ENCODE peak calls at places on chromosomes 1 and 21, in eight cellular contexts. V is non-pigmented ciliary epithelial cell, Y is Kasumi-1, B is GF-D8, M is HepG2, A is left ventricle myocardium inferior, H is activated T-helper 1 cell treated with Interleukin-2 at 50 U/mL for 16 hours, W is SK-MEL-5. Q is an unnamed sample.

GRCh38 chr1:24535021-24535424 is 20.9 kb upstream of the NCMAP start:
- DNase-seq in V (no peak), Y (peak; percentile 22), B (no peak), M (no peak), A (no peak), H (peak; percentile 50), W (no peak), Q (peak; percentile 56)

GRCh38 chr1:117120774-117121588 is 568 bp downstream of the TRIM45 start:
- DNase-seq in V (no peak), Y (peak; percentile 79), B (no peak), M (peak; percentile 4), A (no peak), H (no peak), W (peak; percentile 32), Q (no peak)

GRCh38 chr1:6260433-6260934 is 414 bp downstream of the GPR153 start:
- DNase-seq in V (no peak), Y (no peak), B (no peak), M (no peak), A (peak; percentile 41), H (no peak), W (no peak), Q (no peak)

GRCh38 chr1:26826261-26827201 is at the start of gene ZDHHC18:
- DNase-seq in V (no peak), Y (peak; percentile 62), B (no peak), M (peak; percentile 38), A (peak; percentile 73), H (peak; percentile 69), W (peak; percentile 49), Q (peak; percentile 61)

GRCh38 chr1:6612641-6613360 is 730 bp upstream of the PHF13 start:
- DNase-seq in V (no peak), Y (no peak), B (no peak), M (peak; percentile 23), A (peak; percentile 36), H (no peak), W (peak; percentile 35), Q (no peak)

GRCh38 chr1:235867903-235868469 is 1.3 kb upstream of the LYST start:
- DNase-seq in V (no peak), Y (peak; percentile 53), B (peak; percentile 64), M (no peak), A (no peak), H (no peak), W (no peak), Q (peak; percentile 85)

GRCh38 chr1:25797939-25798338 is 2.1 kb upstream of the SELENON start:
- DNase-seq in V (no peak), Y (peak; percentile 43), B (no peak), M (peak; percentile 13), A (no peak), H (no peak), W (peak; percentile 71), Q (peak; percentile 17)

GRCh38 chr1:197814306-197814705 is 39.0 kb upstream of the DENND1B start:
- DNase-seq in V (no peak), Y (no peak), B (no peak), M (no peak), A (no peak), H (no peak), W (no peak), Q (no peak)

GRCh38 chr21:15171546-15171945 is 106.7 kb upstream of the NRIP1 start:
- DNase-seq in V (no peak), Y (no peak), B (no peak), M (no peak), A (no peak), H (no peak), W (no peak), Q (no peak)

GRCh38 chr1:201711811-201712210 is 117.1 kb upstream of the IPO9 start:
- DNase-seq in V (no peak), Y (no peak), B (no peak), M (no peak), A (no peak), H (no peak), W (no peak), Q (no peak)

GRCh38 chr1:224635356-224635755 is 19.2 kb downstream of the CNIH3 start:
- DNase-seq in V (no peak), Y (no peak), B (no peak), M (no peak), A (no peak), H (no peak), W (no peak), Q (no peak)

GRCh38 chr1:207004931-207005830 is 27.4 kb downstream of the C1orf116 start:
- DNase-seq in V (peak; percentile 37), Y (peak; percentile 69), B (no peak), M (peak; percentile 73), A (no peak), H (no peak), W (peak; percentile 87), Q (peak; percentile 36)

GRCh38 chr21:35204850-35205564 is 155.9 kb upstream of the RUNX1 start:
- DNase-seq in V (no peak), Y (peak; percentile 90), B (peak; percentile 68), M (no peak), A (peak; percentile 80), H (no peak), W (no peak), Q (no peak)

GRCh38 chr1:198443374-198444233 is 96.9 kb downstream of the ATP6V1G3 start:
- DNase-seq in V (peak; percentile 92), Y (no peak), B (no peak), M (peak; percentile 48), A (no peak), H (no peak), W (no peak), Q (no peak)

GRCh38 chr1:182086136-182086535 is 24.6 kb upstream of the ZNF648 start:
- DNase-seq in V (no peak), Y (no peak), B (no peak), M (no peak), A (no peak), H (no peak), W (no peak), Q (no peak)

GRCh38 chr1:176205322-176205914 is 1.7 kb downstream of the COP1 start:
- DNase-seq in V (no peak), Y (peak; percentile 43), B (peak; percentile 17), M (no peak), A (no peak), H (no peak), W (no peak), Q (no peak)

GRCh38 chr1:200960948-200961340 is 62.6 kb downstream of the KIF21B start:
- DNase-seq in V (no peak), Y (no peak), B (no peak), M (no peak), A (no peak), H (no peak), W (no peak), Q (no peak)

GRCh38 chr1:203592156-203592555 is 34.5 kb upstream of the ATP2B4 start:
- DNase-seq in V (no peak), Y (no peak), B (no peak), M (peak; percentile 15), A (peak; percentile 20), H (no peak), W (no peak), Q (no peak)

GRCh38 chr1:18908911-18909771 is 6.8 kb upstream of the ALDH4A1 start:
- DNase-seq in V (no peak), Y (no peak), B (peak; percentile 38), M (no peak), A (no peak), H (no peak), W (no peak), Q (peak; percentile 64)

GRCh38 chr21:15826147-15826780 is 96.5 kb downstream of the USP25 start:
- DNase-seq in V (no peak), Y (peak; percentile 62), B (peak; percentile 16), M (peak; percentile 72), A (no peak), H (no peak), W (peak; percentile 67), Q (no peak)

GRCh38 chr21:39882186-39882882 is 15.1 kb downstream of the PCP4 start:
- DNase-seq in V (no peak), Y (no peak), B (no peak), M (no peak), A (no peak), H (no peak), W (no peak), Q (no peak)

GRCh38 chr21:26844258-26845065 is 747 bp downstream of the ADAMTS1 start:
- DNase-seq in V (no peak), Y (peak; percentile 37), B (no peak), M (no peak), A (peak; percentile 68), H (no peak), W (peak; percentile 40), Q (no peak)

GRCh38 chr1:208174200-208174599 is 70.0 kb downstream of the PLXNA2 start:
- DNase-seq in V (no peak), Y (no peak), B (no peak), M (no peak), A (no peak), H (no peak), W (no peak), Q (no peak)

GRCh38 chr21:17612023-17612564 is 607 bp downstream of the BTG3 start:
- DNase-seq in V (no peak), Y (peak; percentile 27), B (no peak), M (no peak), A (peak; percentile 22), H (peak; percentile 2), W (no peak), Q (no peak)

GRCh38 chr1:157833155-157833554 is 8.5 kb downstream of the CD5L start:
- DNase-seq in V (no peak), Y (no peak), B (no peak), M (no peak), A (no peak), H (no peak), W (no peak), Q (no peak)

GRCh38 chr1:50593515-50593914 is 170.3 kb upstream of the DMRTA2 start:
- DNase-seq in V (no peak), Y (peak; percentile 4), B (no peak), M (no peak), A (no peak), H (no peak), W (no peak), Q (no peak)

GRCh38 chr1:204093421-204093717 is 20.5 kb downstream of the SOX13 start:
- DNase-seq in V (no peak), Y (no peak), B (no peak), M (peak; percentile 77), A (no peak), H (no peak), W (no peak), Q (no peak)

GRCh38 chr1:36321119-36321951 is 2.1 kb downstream of the EVA1B start:
- DNase-seq in V (no peak), Y (peak; percentile 33), B (no peak), M (no peak), A (peak; percentile 86), H (no peak), W (no peak), Q (peak; percentile 19)

GRCh38 chr1:10651793-10652192 is 144.7 kb downstream of the CASZ1 start:
- DNase-seq in V (no peak), Y (no peak), B (no peak), M (no peak), A (no peak), H (no peak), W (no peak), Q (no peak)

GRCh38 chr21:28537371-28538079 is 455.2 kb downstream of the LTN1 start:
- DNase-seq in V (peak; percentile 44), Y (no peak), B (no peak), M (no peak), A (no peak), H (no peak), W (no peak), Q (no peak)

GRCh38 chr1:21610027-21610426 is 59.1 kb downstream of the RAP1GAP start:
- DNase-seq in V (no peak), Y (no peak), B (no peak), M (no peak), A (no peak), H (no peak), W (no peak), Q (no peak)

GRCh38 chr1:226686440-226687436 is 52.3 kb downstream of the ITPKB start:
- DNase-seq in V (no peak), Y (no peak), B (no peak), M (no peak), A (no peak), H (no peak), W (no peak), Q (no peak)

GRCh38 chr1:212951058-212951923 is 950 bp downstream of the VASH2 start:
- DNase-seq in V (no peak), Y (no peak), B (no peak), M (no peak), A (no peak), H (no peak), W (no peak), Q (no peak)